ENCODE peak calls at places on chromosomes 2 and 18, in eight cellular contexts. One of them, this sample, is unnamed.

GRCh38 chr2:64212346-64212745 is 68.1 kb upstream of the PELI1 start:
- DNase-seq in tibial artery: no peak
- DNase-seq in GM23248: peak; percentile 73
- DNase-seq in mammary epithelial cell: peak; percentile 93
- DNase-seq in natural killer cell: no peak
- DNase-seq in SK-N-DZ: no peak
- DNase-seq in stimulated activated CD4-positive, alpha-beta T cell treated with anti-CD3 and anti-CD28 coated beads, Interleukin-15, amount 100 ng/mL, for 1 hour: no peak
- DNase-seq in NCI-H1092: no peak
- DNase-seq in this sample: peak; percentile 94

GRCh38 chr2:23381084-23381483 is 3.9 kb upstream of the KLHL29 start:
- DNase-seq in mammary epithelial cell: peak; percentile 86
- DNase-seq in NCI-H1092: peak; percentile 24
- DNase-seq in stimulated activated CD4-positive, alpha-beta T cell treated with anti-CD3 and anti-CD28 coated beads, Interleukin-15, amount 100 ng/mL, for 1 hour: no peak
- DNase-seq in natural killer cell: no peak
- DNase-seq in SK-N-DZ: no peak
- DNase-seq in tibial artery: peak; percentile 79
- DNase-seq in GM23248: peak; percentile 70
- DNase-seq in this sample: peak; percentile 97

GRCh38 chr2:64831977-64832328 is 157.2 kb upstream of the SLC1A4 start:
- DNase-seq in GM23248: no peak
- DNase-seq in stimulated activated CD4-positive, alpha-beta T cell treated with anti-CD3 and anti-CD28 coated beads, Interleukin-15, amount 100 ng/mL, for 1 hour: no peak
- DNase-seq in SK-N-DZ: no peak
- DNase-seq in natural killer cell: no peak
- DNase-seq in mammary epithelial cell: no peak
- DNase-seq in tibial artery: no peak
- DNase-seq in NCI-H1092: no peak
- DNase-seq in this sample: no peak

GRCh38 chr18:66222174-66222573 is 381.7 kb downstream of the CDH19 start:
- DNase-seq in stimulated activated CD4-positive, alpha-beta T cell treated with anti-CD3 and anti-CD28 coated beads, Interleukin-15, amount 100 ng/mL, for 1 hour: no peak
- DNase-seq in natural killer cell: no peak
- DNase-seq in NCI-H1092: no peak
- DNase-seq in GM23248: no peak
- DNase-seq in SK-N-DZ: no peak
- DNase-seq in mammary epithelial cell: no peak
- DNase-seq in tibial artery: no peak
- DNase-seq in this sample: peak; percentile 20

GRCh38 chr2:161337247-161337646 is 29.0 kb downstream of the PSMD14 start:
- DNase-seq in NCI-H1092: no peak
- DNase-seq in stimulated activated CD4-positive, alpha-beta T cell treated with anti-CD3 and anti-CD28 coated beads, Interleukin-15, amount 100 ng/mL, for 1 hour: no peak
- DNase-seq in tibial artery: no peak
- DNase-seq in SK-N-DZ: peak; percentile 60
- DNase-seq in GM23248: no peak
- DNase-seq in natural killer cell: no peak
- DNase-seq in mammary epithelial cell: no peak
- DNase-seq in this sample: no peak

GRCh38 chr18:22728481-22729105 is 204.5 kb upstream of the RBBP8 start:
- DNase-seq in tibial artery: no peak
- DNase-seq in NCI-H1092: no peak
- DNase-seq in GM23248: no peak
- DNase-seq in natural killer cell: no peak
- DNase-seq in stimulated activated CD4-positive, alpha-beta T cell treated with anti-CD3 and anti-CD28 coated beads, Interleukin-15, amount 100 ng/mL, for 1 hour: no peak
- DNase-seq in SK-N-DZ: no peak
- DNase-seq in mammary epithelial cell: no peak
- DNase-seq in this sample: peak; percentile 27

GRCh38 chr2:120260736-120261135 is 8.1 kb downstream of the RALB start:
- DNase-seq in NCI-H1092: no peak
- DNase-seq in GM23248: no peak
- DNase-seq in natural killer cell: no peak
- DNase-seq in tibial artery: no peak
- DNase-seq in stimulated activated CD4-positive, alpha-beta T cell treated with anti-CD3 and anti-CD28 coated beads, Interleukin-15, amount 100 ng/mL, for 1 hour: no peak
- DNase-seq in mammary epithelial cell: no peak
- DNase-seq in SK-N-DZ: no peak
- DNase-seq in this sample: no peak

GRCh38 chr2:172248381-172249173 is 145.9 kb upstream of the DLX2 start:
- DNase-seq in tibial artery: no peak
- DNase-seq in mammary epithelial cell: peak; percentile 96
- DNase-seq in natural killer cell: no peak
- DNase-seq in NCI-H1092: no peak
- DNase-seq in SK-N-DZ: no peak
- DNase-seq in stimulated activated CD4-positive, alpha-beta T cell treated with anti-CD3 and anti-CD28 coated beads, Interleukin-15, amount 100 ng/mL, for 1 hour: no peak
- DNase-seq in GM23248: peak; percentile 80
- DNase-seq in this sample: peak; percentile 99

GRCh38 chr18:8974279-8974678 is 128.2 kb upstream of the NDUFV2 start:
- DNase-seq in NCI-H1092: no peak
- DNase-seq in natural killer cell: no peak
- DNase-seq in stimulated activated CD4-positive, alpha-beta T cell treated with anti-CD3 and anti-CD28 coated beads, Interleukin-15, amount 100 ng/mL, for 1 hour: no peak
- DNase-seq in mammary epithelial cell: no peak
- DNase-seq in GM23248: no peak
- DNase-seq in SK-N-DZ: no peak
- DNase-seq in tibial artery: no peak
- DNase-seq in this sample: no peak

GRCh38 chr2:9440058-9440727 is 16.7 kb downstream of the CPSF3 start:
- DNase-seq in stimulated activated CD4-positive, alpha-beta T cell treated with anti-CD3 and anti-CD28 coated beads, Interleukin-15, amount 100 ng/mL, for 1 hour: no peak
- DNase-seq in natural killer cell: no peak
- DNase-seq in mammary epithelial cell: peak; percentile 79
- DNase-seq in SK-N-DZ: no peak
- DNase-seq in GM23248: peak; percentile 88
- DNase-seq in tibial artery: no peak
- DNase-seq in NCI-H1092: no peak
- DNase-seq in this sample: peak; percentile 41

GRCh38 chr2:29579495-29580178 is 341.7 kb downstream of the ALK start:
- DNase-seq in SK-N-DZ: peak; percentile 90
- DNase-seq in mammary epithelial cell: no peak
- DNase-seq in stimulated activated CD4-positive, alpha-beta T cell treated with anti-CD3 and anti-CD28 coated beads, Interleukin-15, amount 100 ng/mL, for 1 hour: no peak
- DNase-seq in GM23248: no peak
- DNase-seq in NCI-H1092: no peak
- DNase-seq in natural killer cell: no peak
- DNase-seq in tibial artery: no peak
- DNase-seq in this sample: no peak

GRCh38 chr2:20052229-20052871 is 922 bp upstream of the LAPTM4A start:
- DNase-seq in mammary epithelial cell: no peak
- DNase-seq in natural killer cell: no peak
- DNase-seq in NCI-H1092: no peak
- DNase-seq in SK-N-DZ: no peak
- DNase-seq in GM23248: peak; percentile 70
- DNase-seq in tibial artery: no peak
- DNase-seq in stimulated activated CD4-positive, alpha-beta T cell treated with anti-CD3 and anti-CD28 coated beads, Interleukin-15, amount 100 ng/mL, for 1 hour: no peak
- DNase-seq in this sample: peak; percentile 89

GRCh38 chr2:144730711-144731110 is 210.8 kb upstream of the ZEB2 start:
- DNase-seq in natural killer cell: no peak
- DNase-seq in tibial artery: no peak
- DNase-seq in GM23248: peak; percentile 26
- DNase-seq in mammary epithelial cell: no peak
- DNase-seq in NCI-H1092: no peak
- DNase-seq in SK-N-DZ: no peak
- DNase-seq in stimulated activated CD4-positive, alpha-beta T cell treated with anti-CD3 and anti-CD28 coated beads, Interleukin-15, amount 100 ng/mL, for 1 hour: no peak
- DNase-seq in this sample: no peak

GRCh38 chr2:180707867-180708205 is 272.6 kb upstream of the UBE2E3 start:
- DNase-seq in tibial artery: no peak
- DNase-seq in natural killer cell: no peak
- DNase-seq in NCI-H1092: peak; percentile 26
- DNase-seq in SK-N-DZ: no peak
- DNase-seq in mammary epithelial cell: peak; percentile 96
- DNase-seq in GM23248: peak; percentile 96
- DNase-seq in stimulated activated CD4-positive, alpha-beta T cell treated with anti-CD3 and anti-CD28 coated beads, Interleukin-15, amount 100 ng/mL, for 1 hour: no peak
- DNase-seq in this sample: peak; percentile 99